ENCODE peak calls at places on chromosomes 4 and X, in five cellular contexts. One of them, this sample, is unnamed.

GRCh38 chr4:135718019-135718418 is 1516.4 kb upstream of the PABPC4L start:
- DNase-seq in vagina: no peak
- DNase-seq in GM12865: no peak
- DNase-seq in M059J: no peak
- DNase-seq in effector CD4-positive, alpha-beta T cell: no peak
- DNase-seq in this sample: no peak

GRCh38 chr4:159042097-159042605 is 60.7 kb upstream of the RAPGEF2 start:
- DNase-seq in effector CD4-positive, alpha-beta T cell: no peak
- DNase-seq in GM12865: peak
- DNase-seq in vagina: no peak
- DNase-seq in M059J: no peak
- DNase-seq in this sample: peak

GRCh38 chr4:55736605-55737183 is 82.9 kb upstream of the EXOC1L start:
- DNase-seq in effector CD4-positive, alpha-beta T cell: no peak
- DNase-seq in M059J: peak
- DNase-seq in GM12865: peak
- DNase-seq in vagina: no peak
- DNase-seq in this sample: peak

GRCh38 chr4:102344955-102345794 is at the start of gene SLC39A8:
- DNase-seq in effector CD4-positive, alpha-beta T cell: peak
- DNase-seq in M059J: peak
- DNase-seq in vagina: no peak
- DNase-seq in GM12865: peak
- DNase-seq in this sample: peak

GRCh38 chrX:30957753-30958152 is 68.7 kb upstream of the TAB3 start:
- DNase-seq in M059J: peak
- DNase-seq in GM12865: no peak
- DNase-seq in vagina: no peak
- DNase-seq in effector CD4-positive, alpha-beta T cell: no peak
- DNase-seq in this sample: no peak

GRCh38 chrX:134761788-134762187 is 103.5 kb upstream of the PLAC1 start:
- DNase-seq in M059J: peak
- DNase-seq in vagina: no peak
- DNase-seq in GM12865: peak
- DNase-seq in effector CD4-positive, alpha-beta T cell: no peak
- DNase-seq in this sample: peak

GRCh38 chr4:67549123-67549522 is 3.8 kb upstream of the CENPC start:
- DNase-seq in effector CD4-positive, alpha-beta T cell: no peak
- DNase-seq in M059J: peak
- DNase-seq in GM12865: peak
- DNase-seq in vagina: no peak
- DNase-seq in this sample: peak

GRCh38 chrX:130577431-130577830 is 175.6 kb downstream of the RBMX2 start:
- DNase-seq in effector CD4-positive, alpha-beta T cell: no peak
- DNase-seq in vagina: no peak
- DNase-seq in GM12865: no peak
- DNase-seq in M059J: no peak
- DNase-seq in this sample: no peak

GRCh38 chr4:172042714-172043114 is 229.5 kb downstream of the GALNTL6 start:
- DNase-seq in GM12865: peak
- DNase-seq in M059J: peak
- DNase-seq in effector CD4-positive, alpha-beta T cell: no peak
- DNase-seq in vagina: no peak
- DNase-seq in this sample: peak

GRCh38 chr4:40582413-40582812 is 47.3 kb downstream of the RBM47 start:
- DNase-seq in M059J: no peak
- DNase-seq in effector CD4-positive, alpha-beta T cell: no peak
- DNase-seq in GM12865: no peak
- DNase-seq in vagina: no peak
- DNase-seq in this sample: no peak

GRCh38 chr4:18593297-18594002 is 571.9 kb upstream of the LCORL start:
- DNase-seq in GM12865: peak
- DNase-seq in vagina: no peak
- DNase-seq in M059J: peak
- DNase-seq in effector CD4-positive, alpha-beta T cell: peak
- DNase-seq in this sample: peak

GRCh38 chr4:138736362-138736761 is 279.2 kb upstream of the NOCT start:
- DNase-seq in vagina: no peak
- DNase-seq in effector CD4-positive, alpha-beta T cell: no peak
- DNase-seq in GM12865: no peak
- DNase-seq in M059J: peak
- DNase-seq in this sample: no peak

GRCh38 chr4:81040175-81040659 is 9.7 kb downstream of the BMP3 start:
- DNase-seq in effector CD4-positive, alpha-beta T cell: no peak
- DNase-seq in vagina: no peak
- DNase-seq in M059J: peak
- DNase-seq in GM12865: peak
- DNase-seq in this sample: peak

GRCh38 chr4:179766938-179767337 is 2324.7 kb upstream of the AGA start:
- DNase-seq in effector CD4-positive, alpha-beta T cell: no peak
- DNase-seq in GM12865: no peak
- DNase-seq in M059J: no peak
- DNase-seq in vagina: no peak
- DNase-seq in this sample: no peak

GRCh38 chr4:37889849-37890500 is 909 bp upstream of the TBC1D1 start:
- DNase-seq in vagina: no peak
- DNase-seq in GM12865: no peak
- DNase-seq in effector CD4-positive, alpha-beta T cell: no peak
- DNase-seq in M059J: peak
- DNase-seq in this sample: no peak

GRCh38 chr4:8435656-8436121 is 4.8 kb downstream of the ACOX3 start:
- DNase-seq in GM12865: peak
- DNase-seq in effector CD4-positive, alpha-beta T cell: peak
- DNase-seq in M059J: no peak
- DNase-seq in vagina: no peak
- DNase-seq in this sample: no peak

This sample was measured in KBM-7.